ENCODE peak calls at places on chromosomes 12 and 14, in eight cellular contexts. T is GM23248, K is HL-60, X is AG04450, O is pancreas, B is epithelial cell of prostate, I is A549, E is aorta. J is an unnamed sample.

GRCh38 chr14:51401272-51401671 is 161.2 kb downstream of the TMX1 start:
- DNase-seq in K (no peak), E (no peak), B (no peak), X (no peak), I (peak), O (no peak), T (peak), J (no peak)

GRCh38 chr14:51039285-51039684 is 55.6 kb downstream of the TRIM9 start:
- DNase-seq in T (no peak), E (no peak), I (no peak), X (no peak), K (peak), O (no peak), B (no peak), J (no peak)

GRCh38 chr12:68762691-68763090 is 16.7 kb downstream of the SLC35E3 start:
- DNase-seq in X (no peak), T (no peak), O (no peak), K (no peak), B (no peak), I (no peak), E (no peak), J (no peak)

GRCh38 chr12:10562306-10562933 is 51.0 kb downstream of the MAGOHB start:
- DNase-seq in X (no peak), T (peak), B (no peak), E (no peak), O (no peak), I (peak), K (peak), J (no peak)

GRCh38 chr12:22740656-22741350 is 115.8 kb downstream of the ETNK1 start:
- DNase-seq in K (no peak), T (no peak), E (no peak), B (no peak), X (no peak), I (no peak), O (no peak), J (no peak)

GRCh38 chr12:46585854-46586621 is 213.5 kb upstream of the SLC38A2 start:
- DNase-seq in O (peak), K (no peak), B (peak), T (peak), E (peak), X (peak), I (peak), J (no peak)

GRCh38 chr12:124777399-124778372 is 86.0 kb downstream of the SCARB1 start:
- DNase-seq in X (no peak), I (no peak), K (no peak), T (no peak), O (no peak), B (no peak), E (no peak), J (no peak)

GRCh38 chr14:37599527-37600368 is 4.3 kb downstream of the TTC6 start:
- DNase-seq in X (no peak), T (peak), B (no peak), K (no peak), I (no peak), O (no peak), E (no peak), J (no peak)

GRCh38 chr14:60760648-60761364 is 26.2 kb downstream of the MNAT1 start:
- DNase-seq in T (no peak), I (no peak), E (no peak), B (no peak), O (no peak), X (no peak), K (no peak), J (no peak)

GRCh38 chr12:82414926-82415325 is 56.6 kb downstream of the METTL25 start:
- DNase-seq in E (no peak), B (no peak), K (no peak), I (no peak), O (no peak), T (peak), X (no peak), J (no peak)

GRCh38 chr12:6267007-6267721 is 43.3 kb upstream of the PLEKHG6 start:
- DNase-seq in E (no peak), T (peak), O (no peak), K (no peak), X (no peak), I (no peak), B (no peak), J (no peak)

GRCh38 chr12:56311003-56311402 is 4.8 kb downstream of the CNPY2 start:
- DNase-seq in X (no peak), B (no peak), T (no peak), E (no peak), K (no peak), O (no peak), I (no peak), J (no peak)

GRCh38 chr14:99393059-99393655 is 87.5 kb downstream of the SETD3 start:
- DNase-seq in X (no peak), K (peak), T (peak), O (no peak), B (no peak), E (no peak), I (peak), J (no peak)

GRCh38 chr14:56998728-56999127 is 188.4 kb upstream of the OTX2 start:
- DNase-seq in I (no peak), E (no peak), B (no peak), T (no peak), X (no peak), O (no peak), K (no peak), J (no peak)

GRCh38 chr12:115946092-115946491 is 331.4 kb downstream of the MED13L start:
- DNase-seq in X (no peak), T (no peak), E (no peak), K (no peak), O (no peak), I (no peak), B (no peak), J (no peak)

GRCh38 chr14:96987771-96988170 is 190.6 kb downstream of the VRK1 start:
- DNase-seq in X (no peak), T (no peak), B (no peak), K (no peak), I (no peak), E (no peak), O (no peak), J (no peak)

GRCh38 chr12:31880340-31880739 is 78.9 kb upstream of the RESF1 start:
- DNase-seq in T (no peak), E (no peak), X (no peak), K (no peak), I (no peak), O (no peak), B (no peak), J (no peak)

GRCh38 chr12:52230364-52231281 is 2.4 kb upstream of the KRT7 start:
- DNase-seq in K (no peak), X (no peak), T (peak), I (peak), B (no peak), O (peak), E (no peak), J (no peak)

GRCh38 chr14:89325959-89326358 is 91.1 kb downstream of the FOXN3 start:
- DNase-seq in K (no peak), I (no peak), E (no peak), O (no peak), X (no peak), T (no peak), B (no peak), J (no peak)

GRCh38 chr14:30982583-30982982 is 42.9 kb upstream of the AP4S1 start:
- DNase-seq in I (no peak), T (no peak), B (no peak), X (no peak), O (no peak), E (no peak), K (no peak), J (no peak)
- H3K27ac ChIP-seq in I (no peak), T (no peak), B (no peak), X (no peak), O (no peak), E (no peak), K (no peak), J (no peak)

DNA sequence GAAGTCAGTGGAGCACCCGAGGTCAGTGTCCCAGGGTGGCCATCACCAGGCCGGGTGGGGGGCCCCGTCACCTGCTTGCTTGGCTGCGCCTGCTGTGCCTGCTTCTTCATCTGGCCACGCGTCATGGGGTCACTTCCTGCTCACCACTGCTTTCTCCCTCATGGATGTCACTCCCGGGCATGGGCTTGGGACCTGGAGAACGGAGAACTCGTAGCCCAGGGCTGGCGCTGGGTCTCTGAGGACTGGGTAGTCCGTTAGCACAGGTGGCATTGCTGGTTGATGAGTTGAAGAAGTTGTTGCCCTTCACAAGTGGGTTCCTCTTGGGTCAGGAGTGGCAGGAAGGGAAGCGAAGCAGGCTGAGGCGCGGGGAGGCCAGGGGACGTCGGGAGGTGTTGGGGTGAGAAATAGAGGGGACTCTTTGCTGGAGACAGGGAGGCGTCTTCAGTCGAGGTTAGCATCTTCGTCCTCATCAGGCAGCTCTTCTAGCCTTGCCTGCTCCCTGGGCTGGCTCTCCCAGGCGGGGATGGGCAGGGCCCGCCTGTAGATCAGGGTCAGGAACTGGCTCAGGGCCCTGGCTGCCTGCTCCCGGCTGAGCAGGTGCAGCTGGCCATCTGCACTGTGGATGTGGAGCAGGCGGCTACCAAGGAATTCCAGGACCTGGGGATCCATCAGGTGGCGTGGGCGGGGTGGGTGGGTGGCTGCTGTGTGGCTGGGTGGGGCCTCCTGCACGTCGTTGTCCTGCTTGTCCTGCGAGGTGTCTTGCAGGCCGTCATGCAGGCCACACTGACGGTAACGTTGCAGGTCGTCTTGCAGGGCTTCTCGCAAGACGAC is 23.0 kb downstream of the RTL1 start:
- DNase-seq in B (no peak), T (no peak), E (peak), O (no peak), X (no peak), I (no peak), K (no peak), J (no peak)
- H3K27ac ChIP-seq in B (no peak), T (no peak), E (no peak), O (no peak), X (no peak), I (no peak), K (no peak), J (no peak)

DNA sequence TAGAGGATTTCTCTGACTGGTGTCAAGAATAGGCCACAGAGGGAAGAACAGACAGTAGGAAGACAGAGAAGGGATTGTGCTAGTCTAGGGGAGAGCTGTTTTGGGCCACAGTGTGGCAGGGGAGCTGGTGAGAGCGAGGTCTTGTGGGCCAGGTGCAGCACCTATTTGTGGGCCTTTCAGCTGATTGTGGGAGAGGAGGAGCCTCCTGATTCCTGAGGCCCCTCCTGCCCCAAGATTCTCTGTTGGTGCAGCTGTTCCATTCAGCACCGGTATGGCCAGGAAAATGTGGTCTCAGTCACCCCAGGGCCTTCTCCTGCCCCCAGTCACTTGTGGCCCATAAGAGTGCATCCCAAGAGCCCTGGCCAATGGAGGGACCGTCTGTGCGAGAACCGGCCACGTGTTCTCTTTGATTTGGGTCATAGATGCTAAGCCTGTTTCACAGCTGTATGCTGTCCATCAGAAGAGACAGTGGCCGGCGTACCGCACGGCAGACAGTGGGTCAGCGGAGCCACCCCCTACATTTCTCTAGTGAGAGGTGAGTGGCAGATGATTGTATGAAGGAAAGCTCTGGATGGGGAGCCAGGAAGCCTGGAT is 27.7 kb downstream of the TPCN1 start:
- DNase-seq in O (no peak), E (no peak), I (no peak), B (no peak), K (no peak), T (no peak), X (no peak), J (no peak)
- H3K27ac ChIP-seq in O (no peak), E (no peak), I (no peak), B (no peak), K (no peak), T (no peak), X (no peak), J (peak)

DNA sequence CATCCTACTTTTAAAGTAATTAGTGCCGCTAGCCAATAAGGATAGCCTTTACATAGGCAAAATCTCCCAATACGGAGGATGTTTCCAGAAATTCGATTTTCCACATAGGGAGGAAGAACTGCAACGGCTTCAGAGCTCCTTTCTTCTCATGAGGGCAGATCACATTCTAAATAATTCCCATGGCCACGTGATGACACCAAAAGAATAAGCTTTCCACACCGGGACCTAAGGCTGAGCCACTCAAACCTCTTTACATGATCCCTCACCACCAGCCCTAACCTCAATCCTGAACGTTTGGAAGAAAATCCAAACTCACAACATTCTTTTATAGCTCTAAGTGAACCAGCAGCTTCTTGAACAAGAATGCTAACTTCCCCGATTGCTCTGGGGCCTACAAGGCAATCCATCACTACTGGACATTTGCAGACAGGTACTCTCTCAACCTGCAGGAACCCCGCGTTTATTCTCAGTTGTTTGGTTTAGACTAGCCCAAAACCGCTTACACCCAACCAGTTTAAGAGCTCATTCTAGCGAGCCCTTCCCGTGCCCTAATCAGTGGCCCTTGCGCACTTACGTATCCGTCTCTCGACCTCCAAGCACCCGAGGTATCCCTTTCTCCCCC is 879 bp downstream of the CAPRIN2 start:
- DNase-seq in I (peak), T (peak), K (no peak), X (no peak), B (no peak), E (no peak), O (no peak), J (no peak)
- H3K27ac ChIP-seq in I (peak), T (peak), K (no peak), X (peak), B (peak), E (peak), O (peak), J (peak)

GRCh38 chr14:33661071-33661470 is 289.8 kb downstream of the EGLN3 start:
- DNase-seq in O (no peak), I (no peak), E (no peak), K (no peak), B (no peak), X (no peak), T (no peak), J (no peak)

GRCh38 chr14:33660248-33660647 is 290.6 kb downstream of the EGLN3 start:
- DNase-seq in K (no peak), X (no peak), E (no peak), T (no peak), I (no peak), B (no peak), O (no peak), J (no peak)

GRCh38 chr14:33657478-33657877 is 293.4 kb downstream of the EGLN3 start:
- DNase-seq in O (no peak), X (no peak), E (no peak), I (no peak), K (no peak), T (peak), B (no peak), J (no peak)

GRCh38 chr14:33652566-33653320 is 298.1 kb downstream of the EGLN3 start:
- DNase-seq in I (no peak), O (no peak), E (no peak), X (no peak), T (no peak), B (no peak), K (no peak), J (no peak)

GRCh38 chr14:33655421-33655820 is 295.5 kb downstream of the EGLN3 start:
- DNase-seq in X (no peak), O (no peak), E (no peak), T (no peak), B (no peak), I (no peak), K (no peak), J (no peak)
- H3K27ac ChIP-seq in X (no peak), O (no peak), E (no peak), T (no peak), B (no peak), I (no peak), K (no peak), J (no peak)

J was measured in substantia nigra.